ENCODE peak calls at places on chromosomes 12 and 14, in five cellular contexts. D is heart right ventricle, I is GM23248, A is mesendoderm, C is lower lobe of right lung. K is an unnamed sample.

GRCh38 chr12:104866286-104866685 is 91.8 kb downstream of the SLC41A2 start:
- DNase-seq in D (no peak), C (no peak), A (no peak), I (peak; percentile 70), K (no peak)

GRCh38 chr12:88509851-88510250 is 70.4 kb downstream of the KITLG start:
- DNase-seq in I (peak; percentile 66), D (no peak), C (no peak), A (no peak), K (no peak)

GRCh38 chr14:53630336-53630735 is 326.3 kb downstream of the BMP4 start:
- DNase-seq in D (peak; percentile 16), I (no peak), A (no peak), C (no peak), K (no peak)

GRCh38 chr12:9694220-9694619 is 24.7 kb downstream of the CLEC2D start:
- DNase-seq in I (no peak), A (no peak), C (no peak), D (no peak), K (no peak)

GRCh38 chr12:38880288-38880687 is 25.1 kb downstream of the CPNE8 start:
- DNase-seq in A (no peak), I (no peak), C (no peak), D (no peak), K (no peak)

GRCh38 chr12:98180603-98181002 is 334.8 kb upstream of the TMPO start:
- DNase-seq in D (no peak), A (no peak), C (no peak), I (no peak), K (no peak)

GRCh38 chr14:99430491-99430890 is 50.2 kb downstream of the SETD3 start:
- DNase-seq in A (peak; percentile 70), C (peak; percentile 56), D (peak; percentile 21), I (peak; percentile 24), K (no peak)

GRCh38 chr14:43123544-43123943 is 1383.5 kb downstream of the FSCB start:
- DNase-seq in I (no peak), C (no peak), A (no peak), D (no peak), K (no peak)

GRCh38 chr14:64488590-64489099 is 15.0 kb downstream of the ZBTB25 start:
- DNase-seq in I (no peak), C (no peak), D (no peak), A (no peak), K (no peak)

GRCh38 chr14:104664107-104664506 is 25.3 kb upstream of the INF2 start:
- DNase-seq in A (no peak), C (no peak), D (no peak), I (no peak), K (no peak)

GRCh38 chr14:56814468-56815074 is 4.3 kb upstream of the OTX2 start:
- DNase-seq in C (no peak), A (peak; percentile 67), I (no peak), D (no peak), K (no peak)

GRCh38 chr12:2752676-2753371 is 41.9 kb upstream of the FKBP4 start:
- DNase-seq in I (peak; percentile 73), A (peak; percentile 85), C (peak; percentile 77), D (peak; percentile 82), K (peak; percentile 77)

GRCh38 chr12:81859521-81859920 is 100.4 kb upstream of the PPFIA2 start:
- DNase-seq in I (no peak), A (no peak), C (no peak), D (no peak), K (no peak)

GRCh38 chr12:8780389-8780788 is 42.0 kb upstream of the A2ML1 start:
- DNase-seq in C (no peak), A (peak; percentile 86), I (peak; percentile 49), D (no peak), K (no peak)

GRCh38 chr12:70070494-70071007 is 172.7 kb upstream of the CNOT2 start:
- DNase-seq in D (no peak), I (peak; percentile 1), A (peak; percentile 62), C (no peak), K (no peak)

GRCh38 chr12:128606040-128606439 is 217.7 kb downstream of the SLC15A4 start:
- DNase-seq in A (peak; percentile 94), C (no peak), D (no peak), I (no peak), K (no peak)

GRCh38 chr14:75295061-75295461 is 16.4 kb downstream of the FOS start:
- DNase-seq in I (peak; percentile 85), D (peak; percentile 61), A (peak; percentile 86), C (peak; percentile 82), K (no peak)

GRCh38 chr12:131454418-131455217 is 256.3 kb upstream of the SFSWAP start:
- DNase-seq in I (peak; percentile 34), D (peak; percentile 32), A (peak; percentile 91), C (no peak), K (no peak)

GRCh38 chr12:2959194-2959507 is at the start of gene TEAD4:
- DNase-seq in D (peak; percentile 65), A (peak; percentile 95), I (peak; percentile 88), C (peak; percentile 84), K (no peak)

GRCh38 chr12:84136862-84137367 is 775.7 kb downstream of the SLC6A15 start:
- DNase-seq in D (no peak), I (peak; percentile 57), C (no peak), A (no peak), K (no peak)

GRCh38 chr12:108448246-108448645 is 66.8 kb upstream of the FICD start:
- DNase-seq in D (no peak), A (no peak), C (no peak), I (no peak), K (no peak)

GRCh38 chr14:79598339-79598738 is 613.0 kb downstream of the DIO2 start:
- DNase-seq in D (no peak), C (no peak), A (no peak), I (peak; percentile 40), K (no peak)

GRCh38 chr14:94598506-94598815 is 13.7 kb upstream of the SERPINA3 start:
- DNase-seq in A (no peak), C (no peak), D (no peak), I (no peak), K (no peak)

GRCh38 chr12:132414634-132415340 is 75.2 kb upstream of the FBRSL1 start:
- DNase-seq in I (peak; percentile 87), D (peak; percentile 78), A (peak; percentile 74), C (peak; percentile 83), K (peak; percentile 78)

GRCh38 chr12:104454997-104455396 is 1.8 kb upstream of the CHST11 start:
- DNase-seq in I (peak; percentile 83), A (no peak), C (no peak), D (no peak), K (no peak)

GRCh38 chr12:89040146-89040964 is 311.9 kb downstream of the DUSP6 start:
- DNase-seq in I (peak; percentile 27), D (no peak), A (no peak), C (peak; percentile 46), K (no peak)

GRCh38 chr12:29569392-29569791 is 71.9 kb upstream of the OVCH1 start:
- DNase-seq in I (peak; percentile 63), A (no peak), C (no peak), D (no peak), K (no peak)

GRCh38 chr14:90612801-90613200 is 203.4 kb downstream of the TTC7B start:
- DNase-seq in I (no peak), C (no peak), D (no peak), A (no peak), K (no peak)

GRCh38 chr14:104442611-104443390 is 136.8 kb upstream of the C14orf180 start:
- DNase-seq in D (no peak), C (no peak), I (no peak), A (no peak), K (no peak)

GRCh38 chr12:57200497-57200896 is 16.1 kb upstream of the NXPH4 start:
- DNase-seq in C (no peak), A (no peak), I (no peak), D (no peak), K (no peak)

GRCh38 chr12:95548539-95549391 is 2.5 kb downstream of the USP44 start:
- DNase-seq in I (peak; percentile 48), C (peak; percentile 76), D (peak; percentile 20), A (peak; percentile 48), K (peak; percentile 37)

GRCh38 chr12:47190271-47190750 is 110.6 kb upstream of the AMIGO2 start:
- DNase-seq in A (peak; percentile 60), C (no peak), I (peak; percentile 25), D (no peak), K (no peak)

DNA sequence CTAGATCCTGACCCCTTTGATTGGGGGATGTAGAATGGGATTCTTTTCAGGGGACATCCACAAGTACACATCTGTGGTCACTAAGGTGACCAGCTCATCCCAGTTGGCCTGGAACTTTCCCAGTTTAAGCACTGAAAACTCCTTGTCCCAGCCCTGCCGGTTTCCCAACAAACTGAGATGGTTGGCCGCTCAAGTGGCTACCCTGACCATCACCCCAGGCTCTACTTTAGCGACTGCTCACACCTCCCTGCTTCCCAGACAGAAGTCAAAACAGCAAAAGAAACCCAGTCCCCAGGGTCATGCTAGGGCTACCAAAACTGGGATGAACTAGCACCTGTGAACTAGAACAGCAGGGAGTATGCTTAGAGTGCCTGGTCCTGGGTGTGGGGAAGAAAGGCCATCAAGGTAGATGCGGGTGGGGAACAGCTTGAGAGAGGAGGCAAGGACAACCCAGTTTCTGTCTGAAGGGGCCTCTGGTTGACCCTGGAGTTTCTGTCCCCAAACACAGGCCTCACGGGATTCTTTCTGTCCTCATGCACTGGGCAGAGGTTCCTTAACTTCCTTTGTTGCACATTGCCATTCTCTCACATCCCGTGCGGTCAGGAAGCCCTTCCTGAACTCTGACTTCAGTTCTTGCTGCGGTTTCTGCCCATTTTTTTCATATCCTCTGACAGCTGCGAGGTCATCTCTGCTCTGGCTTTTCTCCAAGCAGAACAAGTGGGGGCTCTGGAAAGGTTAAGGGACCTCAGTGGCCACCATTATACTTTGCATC is 1.6 kb downstream of the LTB4R start:
- DNase-seq in I (no peak), D (peak; percentile 66), C (peak; percentile 62), A (no peak), K (no peak)
- H3K4me1 ChIP-seq in I (peaks cover 28% of the 10 kb centered on the region), D (peaks cover 58% of the 10 kb centered on the region), C (peaks cover 86% of the 10 kb centered on the region), A (peaks cover 12% of the 10 kb centered on the region), K (peaks cover 14% of the 10 kb centered on the region)

GRCh38 chr12:53039851-53040250 is 10.0 kb upstream of the TNS2 start:
- DNase-seq in C (no peak), A (no peak), I (no peak), D (no peak), K (no peak)
- H3K27ac ChIP-seq in C (no peak overlapping the region), A (no peak overlapping the region), I (no peak overlapping the region), D (no peak overlapping the region), K (no peak overlapping the region)

DNA sequence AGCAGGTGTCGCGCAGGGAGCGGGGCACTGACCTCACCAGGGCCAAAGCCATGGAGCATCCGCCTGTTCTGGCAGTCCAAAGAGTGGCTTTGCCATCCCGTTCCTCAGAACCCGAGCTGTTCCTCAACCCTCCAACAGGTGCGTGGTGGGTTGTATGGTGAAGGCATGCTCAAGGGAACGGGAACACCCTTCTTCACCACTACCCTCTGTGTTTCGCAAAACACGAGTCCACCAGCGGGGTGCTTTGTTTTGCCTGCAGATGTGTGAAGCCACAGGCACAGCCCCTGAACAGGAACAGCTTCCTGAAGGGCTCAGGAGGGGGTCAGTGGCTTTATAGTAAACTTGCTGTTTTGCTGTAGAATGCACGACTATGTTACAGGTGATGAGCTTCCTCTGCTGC is 52.7 kb downstream of the SMOC1 start:
- DNase-seq in A (peak; percentile 48), I (no peak), D (no peak), C (no peak), K (no peak)
- H3K4me1 ChIP-seq in A (no peaks in the 10 kb centered on the region), I (no peaks in the 10 kb centered on the region), D (no peaks in the 10 kb centered on the region), C (no peaks in the 10 kb centered on the region), K (no peaks in the 10 kb centered on the region)

DNA sequence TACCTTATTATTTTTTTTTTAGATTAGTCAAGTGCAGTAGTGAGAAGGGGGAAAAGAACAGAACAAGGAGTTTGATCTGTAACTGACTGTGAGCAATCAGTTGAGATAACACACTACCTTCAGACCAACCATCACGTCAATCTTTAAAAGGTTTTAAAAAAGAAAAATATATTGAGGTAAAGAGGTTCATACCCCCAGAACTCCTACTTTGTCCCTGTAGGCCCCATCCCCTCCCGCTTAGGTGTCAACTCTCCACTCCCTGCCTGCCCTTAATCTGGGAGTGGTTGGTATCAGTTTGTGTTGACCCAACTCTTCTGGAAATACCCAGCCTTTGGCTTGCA is 16.2 kb downstream of the MMP14 start:
- DNase-seq in D (no peak), C (no peak), A (no peak), I (no peak), K (no peak)
- H3K27ac ChIP-seq in D (no peak overlapping the region), C (no peak overlapping the region), A (no peak overlapping the region), I (peak overlapping the region; percentile 100), K (peak overlapping the region; percentile 69)